ENCODE peak calls at places on chromosomes 3 and 15, in six cellular contexts. S, Q, J, B, E and H are unnamed samples.

GRCh38 chr3:11236588-11237461 is 35.4 kb upstream of the ATG7 start:
- DNase-seq in S (peak), Q (peak), J (peak), B (no peak), E (peak), H (peak)

GRCh38 chr3:8851703-8852102 is 82.3 kb upstream of the OXTR start:
- DNase-seq in S (no peak), Q (no peak), J (peak), B (no peak), E (no peak), H (no peak)

GRCh38 chr3:53223541-53223966 is 32.3 kb downstream of the TKT start:
- DNase-seq in S (no peak), Q (peak), J (no peak), B (no peak), E (no peak), H (no peak)

GRCh38 chr3:172194702-172195392 is 155.5 kb downstream of the FNDC3B start:
- DNase-seq in S (peak), Q (no peak), J (no peak), B (no peak), E (no peak), H (no peak)

GRCh38 chr3:36874351-36874874 is 70.4 kb downstream of the TRANK1 start:
- DNase-seq in S (no peak), Q (no peak), J (no peak), B (no peak), E (no peak), H (no peak)

GRCh38 chr15:78080088-78080460 is 2.6 kb upstream of the TBC1D2B start:
- DNase-seq in S (no peak), Q (no peak), J (no peak), B (no peak), E (no peak), H (no peak)

GRCh38 chr3:195119461-195120198 is 151.3 kb downstream of the XXYLT1 start:
- DNase-seq in S (peak), Q (no peak), J (peak), B (no peak), E (no peak), H (no peak)

GRCh38 chr3:106097817-106098410 is 229.1 kb upstream of the CBLB start:
- DNase-seq in S (no peak), Q (no peak), J (no peak), B (no peak), E (no peak), H (no peak)

GRCh38 chr3:194857459-194858113 is 171.9 kb downstream of the FAM43A start:
- DNase-seq in S (no peak), Q (no peak), J (no peak), B (no peak), E (no peak), H (no peak)

GRCh38 chr15:56913241-56913640 is 5.2 kb upstream of the TCF12 start:
- DNase-seq in S (no peak), Q (no peak), J (no peak), B (no peak), E (no peak), H (no peak)

GRCh38 chr15:52491460-52491859 is 37.2 kb downstream of the MYO5A start:
- DNase-seq in S (no peak), Q (no peak), J (no peak), B (no peak), E (no peak), H (no peak)

GRCh38 chr3:52537165-52537635 is 795 bp downstream of the UQCC5 start:
- DNase-seq in S (no peak), Q (no peak), J (no peak), B (no peak), E (no peak), H (no peak)

GRCh38 chr15:60843482-60843881 is 364.5 kb upstream of the ICE2 start:
- DNase-seq in S (no peak), Q (no peak), J (no peak), B (no peak), E (no peak), H (no peak)

GRCh38 chr15:44812029-44812517 is 75.7 kb downstream of the TRIM69 start:
- DNase-seq in S (no peak), Q (no peak), J (peak), B (no peak), E (peak), H (no peak)

GRCh38 chr3:19046440-19046839 is 101.9 kb upstream of the KCNH8 start:
- DNase-seq in S (no peak), Q (no peak), J (no peak), B (no peak), E (no peak), H (no peak)

GRCh38 chr3:149658444-149659172 is 783 bp upstream of the WWTR1 start:
- DNase-seq in S (peak), Q (peak), J (peak), B (peak), E (peak), H (no peak)
- TF ChIP-seq CTCF in S (no peak), Q (no peak), J (peak), B (no peak), E (no peak), H (no peak)

GRCh38 chr3:156176629-156177210 is 56.3 kb downstream of the KCNAB1 start:
- DNase-seq in S (no peak), Q (no peak), J (no peak), B (no peak), E (no peak), H (no peak)

GRCh38 chr3:156172536-156172935 is 52.2 kb downstream of the KCNAB1 start:
- DNase-seq in S (no peak), Q (no peak), J (no peak), B (no peak), E (no peak), H (no peak)

GRCh38 chr3:156175570-156175969 is 55.2 kb downstream of the KCNAB1 start:
- DNase-seq in S (no peak), Q (no peak), J (no peak), B (no peak), E (no peak), H (no peak)

GRCh38 chr3:156176048-156176447 is 55.7 kb downstream of the KCNAB1 start:
- DNase-seq in S (no peak), Q (no peak), J (no peak), B (no peak), E (no peak), H (no peak)

DNA sequence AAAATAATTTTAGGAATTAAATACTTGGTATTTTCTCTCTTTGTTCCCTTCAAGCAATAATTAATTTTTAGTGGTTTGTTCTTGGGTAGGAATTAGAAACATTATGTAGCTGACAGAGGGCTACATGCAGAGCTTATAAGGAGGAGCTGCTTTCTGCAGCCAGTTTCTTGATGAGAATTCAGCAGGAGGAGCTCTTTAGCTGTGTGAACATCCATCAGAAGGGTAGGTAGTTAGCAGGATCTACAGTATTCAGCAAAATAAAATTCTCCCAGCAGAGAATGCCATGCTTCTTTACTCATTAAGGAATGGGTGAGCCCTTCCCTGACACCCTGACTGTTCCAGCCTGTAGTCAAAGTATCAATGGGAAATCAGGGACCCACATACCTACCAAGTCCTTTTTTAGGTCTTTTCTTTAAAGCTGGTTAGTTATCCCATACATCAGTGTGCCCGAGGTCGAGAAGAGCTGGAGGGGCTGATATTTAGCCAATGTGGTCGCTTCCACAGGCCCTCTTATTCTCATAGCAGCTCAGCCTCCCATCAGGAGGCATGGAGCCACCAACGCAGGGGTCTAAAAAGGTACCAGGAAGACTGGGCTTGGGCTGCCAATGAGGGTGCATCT is 54.0 kb downstream of the KCNAB1 start:
- DNase-seq in S (no peak), Q (no peak), J (peak), B (no peak), E (no peak), H (no peak)
- TF ChIP-seq CTCF in S (peak), Q (no peak), J (peak), B (no peak), E (no peak), H (peak)

GRCh38 chr15:55407631-55407948 is 569 bp downstream of the CCPG1 start:
- DNase-seq in S (no peak), Q (no peak), J (no peak), B (no peak), E (no peak), H (no peak)

GRCh38 chr15:55402707-55403106 is 5.5 kb downstream of the CCPG1 start:
- DNase-seq in S (no peak), Q (no peak), J (no peak), B (no peak), E (no peak), H (no peak)

GRCh38 chr15:55403531-55403930 is 4.6 kb downstream of the CCPG1 start:
- DNase-seq in S (peak), Q (no peak), J (peak), B (no peak), E (no peak), H (no peak)

DNA sequence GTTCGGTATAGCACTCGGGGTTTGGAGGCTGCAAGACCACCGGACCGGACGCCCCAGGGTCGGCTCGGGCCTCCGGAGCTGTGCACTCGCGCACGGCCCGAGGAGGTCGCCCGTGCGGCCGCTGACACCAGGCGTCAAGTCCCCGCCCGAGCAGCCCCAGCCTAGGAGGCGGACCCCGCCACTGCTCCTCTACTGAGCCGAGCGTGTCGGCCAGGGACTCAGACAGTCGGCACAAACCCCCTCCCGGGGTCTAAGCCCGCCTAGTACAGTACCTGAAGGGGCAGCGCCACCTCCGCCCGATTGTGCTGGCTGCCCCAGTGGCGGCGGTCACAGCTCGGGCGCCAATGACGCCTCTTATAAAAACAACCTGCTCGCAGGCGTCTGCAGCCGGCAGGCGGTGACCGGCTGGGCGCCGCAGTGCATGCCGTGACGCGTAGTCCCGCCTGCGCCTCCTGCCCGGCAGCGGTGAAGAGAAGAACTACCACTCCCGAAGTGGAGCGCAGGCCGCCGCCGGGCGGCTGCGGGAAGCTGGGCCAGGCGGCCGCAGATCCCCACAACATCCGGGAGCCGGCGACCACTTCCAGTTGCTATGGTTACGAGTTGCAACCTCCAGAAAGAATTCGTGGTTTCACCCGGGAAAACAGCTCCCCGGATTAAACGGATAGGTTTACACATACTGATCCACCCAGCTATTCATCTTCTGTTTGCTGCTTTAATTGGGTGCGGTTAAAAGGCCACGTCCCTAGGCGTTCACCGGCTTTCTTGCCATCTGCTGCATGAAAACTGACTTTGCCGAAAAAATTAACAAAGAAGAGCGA is at the start of the genes CCPG1 and PIERCE2:
- DNase-seq in S (peak), Q (peak), J (peak), B (peak), E (peak), H (peak)
- TF ChIP-seq CTCF in S (peak), Q (peak), J (peak), B (peak), E (peak), H (peak)

DNA sequence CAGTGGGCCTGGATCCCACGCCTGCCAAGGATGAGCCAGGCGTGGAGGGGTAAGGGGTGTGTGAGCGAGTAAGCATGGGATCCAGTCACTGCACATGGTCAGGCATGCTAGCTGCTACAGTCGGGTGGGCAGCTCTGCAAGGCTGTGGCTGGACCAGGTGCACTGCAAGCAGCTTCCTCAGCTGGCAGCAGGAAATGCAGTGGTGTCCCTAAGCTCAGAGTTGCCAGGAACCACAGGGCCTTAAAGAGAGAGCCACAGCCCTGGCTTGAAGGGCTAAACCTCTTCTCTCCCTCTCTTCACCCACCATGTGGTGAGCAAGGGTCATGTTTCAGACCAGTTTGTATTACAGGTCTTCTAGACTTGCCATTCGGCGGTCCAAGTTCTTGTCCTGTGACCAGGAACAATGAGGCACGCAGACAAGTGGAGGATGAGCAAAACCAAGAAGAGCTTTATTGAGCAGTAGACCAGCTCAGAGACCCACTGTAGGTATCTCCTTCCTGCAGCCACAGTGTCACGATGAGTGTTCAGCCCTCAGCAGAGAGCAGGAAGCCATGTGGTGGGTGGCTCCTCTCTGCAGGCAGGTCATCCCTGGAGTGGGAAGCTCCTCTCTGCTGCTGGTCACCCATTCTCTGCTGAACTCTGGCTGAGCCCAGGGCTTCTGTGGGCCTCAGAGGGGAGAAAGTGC is 511.9 kb downstream of the PYDC2 start:
- DNase-seq in S (no peak), Q (no peak), J (no peak), B (no peak), E (no peak), H (no peak)
- TF ChIP-seq CTCF in S (no peak), Q (no peak), J (no peak), B (no peak), E (no peak), H (no peak)

DNA sequence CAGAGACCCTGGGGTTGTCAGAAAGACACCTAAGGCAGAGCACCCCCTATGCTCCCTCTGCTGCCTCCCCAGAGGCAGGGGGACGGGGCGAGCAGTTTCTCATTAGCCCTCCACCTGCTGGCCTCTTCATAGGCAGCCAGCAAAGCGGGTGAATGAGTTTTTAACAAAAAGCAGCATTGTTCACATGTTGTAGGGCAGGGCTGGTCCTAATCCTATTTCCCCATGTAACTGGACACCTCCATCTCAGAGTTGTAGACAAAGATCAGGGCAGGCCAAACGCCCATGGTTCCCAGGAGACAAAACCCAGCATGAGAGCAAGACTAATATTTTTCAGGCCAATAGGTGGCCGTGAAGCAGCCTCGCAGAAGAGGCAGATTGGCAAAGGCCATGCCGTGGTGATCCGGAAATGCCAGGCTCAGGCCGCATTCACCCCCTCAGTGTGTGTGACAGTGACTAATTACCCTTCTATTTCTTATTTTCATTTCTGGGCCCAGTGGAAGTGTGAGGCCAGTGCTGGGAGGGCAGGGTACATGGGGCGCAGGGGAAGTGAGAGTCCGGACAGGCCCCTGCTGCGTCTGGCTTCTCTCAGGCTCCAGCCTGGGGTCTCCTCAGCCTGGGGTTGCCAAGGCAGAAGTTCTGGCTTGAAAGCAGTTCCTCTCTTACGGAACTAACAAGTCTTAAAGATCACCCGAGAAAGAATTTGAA is 64.7 kb downstream of the BOC start:
- DNase-seq in S (peak), Q (no peak), J (no peak), B (peak), E (no peak), H (no peak)
- TF ChIP-seq CTCF in S (peak), Q (no peak), J (no peak), B (no peak), E (no peak), H (no peak)